ENCODE peak calls at places on chromosome 2, in four cellular contexts. C, Q, Y and K are unnamed samples. For H3K4me1, the result is how much of the 10 kb centered on the place peaks cover.

GRCh38 chr2:29108225-29108624 is 7.0 kb upstream of the CLIP4 start:
- DNase-seq in C (no peak), Q (peak), Y (peak), K (no peak)

GRCh38 chr2:188766086-188766856 is 207.9 kb upstream of the COL3A1 start:
- DNase-seq in C (no peak), Q (no peak), Y (no peak), K (no peak)

GRCh38 chr2:180979935-180980184 is 545 bp upstream of the UBE2E3 start:
- DNase-seq in C (no peak), Q (no peak), Y (no peak), K (no peak)

GRCh38 chr2:196160101-196160500 is 11.3 kb downstream of the STK17B start:
- DNase-seq in C (no peak), Q (peak), Y (peak), K (no peak)

GRCh38 chr2:214716811-214717560 is 92.5 kb downstream of the BARD1 start:
- DNase-seq in C (no peak), Q (no peak), Y (no peak), K (no peak)

GRCh38 chr2:25257032-25257455 is 84.7 kb downstream of the DNMT3A start:
- DNase-seq in C (no peak), Q (no peak), Y (no peak), K (peak)

GRCh38 chr2:112332123-112332696 is 56.8 kb downstream of the ZC3H6 start:
- DNase-seq in C (no peak), Q (no peak), Y (no peak), K (no peak)

GRCh38 chr2:178404380-178404767 is 46.6 kb downstream of the PRKRA start:
- DNase-seq in C (peak), Q (no peak), Y (no peak), K (peak)

GRCh38 chr2:184530239-184530638 is 68.1 kb upstream of the ZNF804A start:
- DNase-seq in C (no peak), Q (no peak), Y (no peak), K (no peak)

GRCh38 chr2:25361261-25362048 is 19.7 kb upstream of the DNMT3A start:
- DNase-seq in C (no peak), Q (no peak), Y (no peak), K (no peak)

GRCh38 chr2:120388222-120389035 is 42.5 kb downstream of the INHBB start:
- DNase-seq in C (no peak), Q (no peak), Y (no peak), K (peak)

GRCh38 chr2:20288941-20289340 is 61.7 kb downstream of the PUM2 start:
- DNase-seq in C (no peak), Q (peak), Y (peak), K (no peak)

GRCh38 chr2:184113691-184114403 is 484.5 kb upstream of the ZNF804A start:
- DNase-seq in C (no peak), Q (no peak), Y (no peak), K (no peak)

GRCh38 chr2:236614566-236614965 is 44.9 kb downstream of the ACKR3 start:
- DNase-seq in C (no peak), Q (no peak), Y (no peak), K (no peak)

GRCh38 chr2:137231616-137232015 is 466.3 kb downstream of the THSD7B start:
- DNase-seq in C (no peak), Q (no peak), Y (no peak), K (no peak)

GRCh38 chr2:29398384-29399237 is 283.4 kb downstream of the CLIP4 start:
- DNase-seq in C (no peak), Q (no peak), Y (no peak), K (no peak)

GRCh38 chr2:208042041-208042440 is 16.7 kb upstream of the PLEKHM3 start:
- DNase-seq in C (no peak), Q (no peak), Y (no peak), K (no peak)

GRCh38 chr2:203960791-203961190 is 24.2 kb downstream of the ICOS start:
- DNase-seq in C (no peak), Q (no peak), Y (no peak), K (no peak)

GRCh38 chr2:10732924-10733583 is 11.6 kb downstream of the ATP6V1C2 start:
- DNase-seq in C (no peak), Q (no peak), Y (no peak), K (no peak)

GRCh38 chr2:108987111-108987510 is 1.9 kb downstream of the EDAR start:
- DNase-seq in C (no peak), Q (no peak), Y (no peak), K (no peak)

GRCh38 chr2:69628325-69629038 is 15.1 kb downstream of the AAK1 start:
- DNase-seq in C (no peak), Q (no peak), Y (no peak), K (no peak)

GRCh38 chr2:162636206-162636728 is 202.3 kb downstream of the KCNH7 start:
- DNase-seq in C (no peak), Q (no peak), Y (no peak), K (no peak)

GRCh38 chr2:25491003-25491696 is 149.4 kb upstream of the DNMT3A start:
- DNase-seq in C (no peak), Q (no peak), Y (peak), K (no peak)

GRCh38 chr2:207765960-207766582 is 3.6 kb downstream of the FZD5 start:
- DNase-seq in C (no peak), Q (no peak), Y (no peak), K (no peak)

GRCh38 chr2:37809931-37810570 is 115.0 kb upstream of the RMDN2 start:
- DNase-seq in C (no peak), Q (no peak), Y (no peak), K (no peak)

GRCh38 chr2:221478106-221478863 is 93.8 kb downstream of the EPHA4 start:
- DNase-seq in C (no peak), Q (no peak), Y (no peak), K (no peak)

GRCh38 chr2:178530625-178531142 is 50.4 kb downstream of the PLEKHA3 start:
- DNase-seq in C (no peak), Q (no peak), Y (no peak), K (no peak)

GRCh38 chr2:165055081-165055879 is 100.0 kb upstream of the SLC38A11 start:
- DNase-seq in C (no peak), Q (no peak), Y (peak), K (no peak)

GRCh38 chr2:167144179-167144898 is 256.1 kb downstream of the XIRP2 start:
- DNase-seq in C (no peak), Q (no peak), Y (no peak), K (no peak)

GRCh38 chr2:74576830-74577229 is 22.3 kb downstream of the DOK1 start:
- DNase-seq in C (peak), Q (no peak), Y (no peak), K (no peak)

GRCh38 chr2:157792345-157793052 is 83.6 kb downstream of the ACVR1 start:
- DNase-seq in C (peak), Q (no peak), Y (no peak), K (no peak)

GRCh38 chr2:38671946-38672345 is 6.0 kb downstream of the GALM start:
- DNase-seq in C (no peak), Q (no peak), Y (no peak), K (no peak)

GRCh38 chr2:187453078-187453641 is 5.1 kb upstream of the CALCRL start:
- DNase-seq in C (no peak), Q (peak), Y (peak), K (no peak)

GRCh38 chr2:71734620-71735019 is 281.3 kb downstream of the DYSF start:
- DNase-seq in C (no peak), Q (no peak), Y (no peak), K (no peak)

GRCh38 chr2:85265304-85265703 is 62.5 kb downstream of the TGOLN2 start:
- DNase-seq in C (no peak), Q (no peak), Y (no peak), K (peak)

GRCh38 chr2:187174582-187174981 is 273.5 kb downstream of the CALCRL start:
- DNase-seq in C (no peak), Q (no peak), Y (no peak), K (no peak)

GRCh38 chr2:84991404-84992151 is 20.6 kb downstream of the KCMF1 start:
- DNase-seq in C (no peak), Q (no peak), Y (peak), K (no peak)

GRCh38 chr2:40282428-40282827 is 169.5 kb downstream of the SLC8A1 start:
- DNase-seq in C (no peak), Q (no peak), Y (no peak), K (no peak)

GRCh38 chr2:40286721-40287120 is 165.2 kb downstream of the SLC8A1 start:
- DNase-seq in C (no peak), Q (no peak), Y (no peak), K (no peak)

GRCh38 chr2:40283111-40283909 is 168.6 kb downstream of the SLC8A1 start:
- DNase-seq in C (no peak), Q (no peak), Y (no peak), K (no peak)

GRCh38 chr2:40285391-40285790 is 166.5 kb downstream of the SLC8A1 start:
- DNase-seq in C (no peak), Q (no peak), Y (no peak), K (no peak)

DNA sequence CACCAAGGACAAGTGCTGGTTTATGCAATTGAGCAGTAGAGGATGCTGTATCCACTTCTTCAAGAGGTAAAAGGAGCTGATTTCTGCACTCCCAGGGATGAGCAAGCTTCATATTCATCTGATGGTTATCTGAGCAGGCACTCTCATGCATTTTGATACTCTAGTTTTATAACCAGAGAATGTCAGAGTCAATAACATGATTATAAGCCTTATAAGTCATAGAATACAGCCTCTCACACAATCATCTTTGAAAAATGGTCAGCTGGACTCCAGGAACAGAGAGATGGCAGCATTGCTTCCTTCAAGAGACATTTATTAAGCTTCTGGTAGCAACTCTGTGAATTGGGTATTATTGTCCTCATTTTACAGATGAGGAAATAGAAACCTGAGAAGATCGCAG is 167.1 kb downstream of the SLC8A1 start:
- DNase-seq in C (no peak), Q (no peak), Y (no peak), K (no peak)
- H3K4me1 ChIP-seq in C (under half), Q (under half), Y (under half), K (under half)

GRCh38 chr2:174035117-174035516 is 69.9 kb upstream of the SP3 start:
- DNase-seq in C (no peak), Q (no peak), Y (no peak), K (no peak)

GRCh38 chr2:174038472-174038871 is 73.3 kb upstream of the SP3 start:
- DNase-seq in C (no peak), Q (no peak), Y (no peak), K (no peak)

GRCh38 chr2:174033163-174033550 is 68.0 kb upstream of the SP3 start:
- DNase-seq in C (no peak), Q (no peak), Y (no peak), K (no peak)

GRCh38 chr2:174036825-174037224 is 71.7 kb upstream of the SP3 start:
- DNase-seq in C (no peak), Q (no peak), Y (no peak), K (no peak)

DNA sequence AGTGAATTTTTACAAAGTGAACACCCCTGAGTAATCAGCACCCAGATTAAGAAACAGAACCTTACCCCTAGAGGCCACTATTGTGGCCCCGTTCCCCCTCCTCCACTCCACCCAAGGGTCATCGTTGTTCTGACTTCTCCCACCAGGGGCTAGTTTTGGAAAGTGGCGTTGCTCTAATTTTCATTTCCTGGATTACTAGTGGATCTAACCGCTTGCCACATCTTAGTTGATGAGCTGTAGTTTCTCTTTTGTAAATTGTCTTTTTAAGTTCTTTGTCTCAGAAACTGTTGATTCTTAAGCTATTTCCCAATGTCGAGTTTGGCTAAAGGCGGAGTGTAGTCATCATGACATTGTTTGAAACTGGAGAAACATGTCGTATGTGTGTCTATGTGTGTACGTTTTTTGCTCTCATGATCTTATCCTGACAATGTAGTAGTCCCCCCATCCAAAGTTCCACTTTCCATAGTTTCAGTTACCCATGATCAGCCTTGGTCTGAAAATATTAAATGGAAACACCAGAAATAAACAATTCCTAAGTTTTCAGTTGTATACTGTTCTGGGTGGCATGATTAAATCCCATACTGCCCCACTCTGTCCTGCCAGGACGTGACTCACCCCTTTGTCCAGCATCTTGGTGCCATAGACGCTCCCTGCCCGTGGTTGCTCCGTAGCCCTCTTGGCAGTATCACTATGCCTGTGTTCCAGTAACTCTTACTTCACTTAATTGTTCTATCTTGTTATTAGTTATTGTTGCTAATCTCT is 71.0 kb upstream of the SP3 start:
- DNase-seq in C (peak), Q (no peak), Y (no peak), K (no peak)
- TF ChIP-seq CTCF in C (peak), Q (peak), Y (no peak), K (no peak)

DNA sequence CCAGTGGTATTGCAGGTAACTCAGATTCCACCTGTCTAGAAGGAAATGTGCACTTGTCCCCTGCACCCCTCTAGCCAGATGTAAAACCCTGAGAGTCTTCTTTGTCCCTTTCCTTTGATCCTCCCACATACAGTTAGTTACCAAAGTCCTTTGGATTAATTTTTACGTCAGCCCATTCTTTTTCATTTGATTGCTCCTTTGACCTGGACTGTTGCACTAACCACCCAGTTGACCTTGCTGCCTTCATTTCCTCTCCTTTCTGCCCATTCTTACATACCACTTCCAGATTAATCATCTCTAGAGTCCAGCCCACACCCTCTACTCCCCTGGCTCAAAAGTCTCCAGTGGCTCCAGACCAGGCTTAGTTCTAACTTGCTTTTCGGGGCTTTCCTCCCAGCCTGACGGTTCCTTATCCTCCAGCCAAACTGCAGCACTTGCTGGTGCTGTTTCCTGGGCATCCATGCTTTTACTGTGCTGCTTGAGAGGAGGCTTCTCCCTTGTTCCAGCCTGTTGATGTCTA is 99.3 kb downstream of the SPTBN1 start:
- DNase-seq in C (no peak), Q (no peak), Y (no peak), K (no peak)
- H3K4me1 ChIP-seq in C (half or more), Q (under half), Y (under half), K (under half)

DNA sequence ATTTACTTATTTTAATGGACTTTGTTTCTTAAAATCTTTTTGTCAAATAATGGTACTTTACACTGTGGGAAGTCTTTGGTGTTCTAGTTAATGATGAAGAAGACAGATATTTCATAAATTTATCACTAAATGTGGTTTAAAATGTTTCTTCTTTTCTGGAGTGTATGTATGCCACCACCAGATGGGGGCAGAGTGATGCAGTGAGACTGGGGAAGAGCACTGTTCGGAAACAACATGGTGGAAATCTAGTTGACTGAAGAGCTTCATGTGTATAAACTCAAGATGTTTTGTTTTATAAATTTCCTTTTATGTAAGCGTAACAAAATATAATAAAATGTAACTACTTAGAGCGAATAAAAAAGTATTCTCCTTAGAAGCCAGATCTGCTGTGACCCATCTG is 195.1 kb downstream of the KCNE4 start:
- DNase-seq in C (no peak), Q (peak), Y (peak), K (no peak)
- TF ChIP-seq CTCF in C (no peak), Q (peak), Y (peak), K (no peak)

DNA sequence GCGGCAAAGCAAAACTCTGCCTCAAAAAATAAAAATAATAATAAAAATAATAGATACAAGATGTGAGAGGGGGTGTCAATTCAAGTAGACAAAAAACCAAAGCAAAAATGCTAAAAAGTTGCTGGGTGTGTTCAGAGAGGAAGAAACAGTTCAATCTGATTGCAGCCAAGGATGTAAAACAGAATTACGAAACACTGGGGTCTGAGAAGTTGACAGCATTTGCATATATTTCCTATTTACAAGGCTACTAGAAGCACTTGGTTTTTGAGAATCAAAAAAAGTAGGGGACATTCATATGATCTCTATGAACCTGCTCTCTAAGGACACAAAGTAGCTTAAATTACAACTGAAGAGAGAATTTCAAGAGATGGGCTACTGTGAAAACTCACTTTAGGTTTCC is 7.6 kb downstream of the TRIP12 start:
- DNase-seq in C (no peak), Q (no peak), Y (no peak), K (no peak)
- H3K4me1 ChIP-seq in C (half or more), Q (under half), Y (under half), K (half or more)

DNA sequence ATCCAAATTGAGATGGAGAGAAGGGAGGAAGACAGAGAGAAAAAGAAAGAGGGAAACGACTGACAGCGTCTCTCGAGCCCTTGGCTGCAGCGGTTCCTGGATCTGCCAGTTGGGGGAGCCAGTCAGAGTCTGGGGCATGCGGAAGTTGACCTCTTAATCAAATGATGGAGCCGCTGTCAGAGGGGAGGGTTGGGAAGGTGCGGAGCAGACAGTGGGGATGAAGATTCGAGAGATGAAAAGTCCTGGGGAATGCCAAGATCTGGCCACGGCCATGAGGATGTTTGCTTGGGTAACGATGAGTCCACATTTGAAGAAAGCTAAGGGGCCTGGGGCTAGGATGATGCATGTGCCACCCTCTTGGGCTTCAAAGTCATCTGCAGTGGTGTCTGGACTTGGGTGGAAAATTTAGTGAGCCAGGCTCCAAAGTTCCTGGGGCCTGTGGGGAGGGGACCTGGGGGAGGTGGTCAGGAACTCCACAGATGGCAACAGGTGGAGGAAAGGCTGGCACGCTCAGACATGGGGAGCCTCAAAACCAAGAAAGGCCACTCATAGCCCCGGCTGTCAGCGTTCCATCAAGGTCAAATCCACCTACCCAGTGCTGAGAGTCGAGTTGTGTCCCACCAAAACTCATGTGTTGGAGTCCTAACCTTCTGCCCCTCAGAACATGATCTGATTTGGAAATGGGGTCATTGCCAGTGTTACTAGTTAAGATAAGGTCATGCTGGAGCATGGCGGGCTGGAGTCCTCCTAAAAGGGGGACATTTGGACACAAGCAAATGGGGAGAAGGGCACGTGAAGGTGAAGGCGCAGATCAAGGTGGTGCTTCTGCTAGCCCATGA is 200.1 kb downstream of the NDUFA10 start:
- DNase-seq in C (no peak), Q (no peak), Y (no peak), K (no peak)
- TF ChIP-seq CTCF in C (no peak), Q (no peak), Y (no peak), K (no peak)

GRCh38 chr2:88128654-88129312 is 921 bp upstream of the FABP1 start:
- DNase-seq in C (no peak), Q (no peak), Y (no peak), K (no peak)

GRCh38 chr2:88127638-88127887 is 299 bp downstream of the FABP1 start:
- DNase-seq in C (no peak), Q (no peak), Y (no peak), K (no peak)

GRCh38 chr2:88127888-88128653 is at the start of gene FABP1:
- DNase-seq in C (no peak), Q (no peak), Y (no peak), K (no peak)

GRCh38 chr2:88131201-88131998 is 3.5 kb upstream of the FABP1 start:
- DNase-seq in C (no peak), Q (no peak), Y (no peak), K (no peak)

GRCh38 chr2:88129313-88129959 is 1.6 kb upstream of the FABP1 start:
- DNase-seq in C (no peak), Q (no peak), Y (no peak), K (no peak)
- H3K4me1 ChIP-seq in C (under half), Q (under half), Y (under half), K (under half)

GRCh38 chr2:156778916-156779315 is 342.7 kb downstream of the GPD2 start:
- DNase-seq in C (no peak), Q (no peak), Y (no peak), K (no peak)

GRCh38 chr2:156784034-156784433 is 347.9 kb downstream of the GPD2 start:
- DNase-seq in C (no peak), Q (no peak), Y (no peak), K (no peak)

GRCh38 chr2:156779416-156780117 is 343.4 kb downstream of the GPD2 start:
- DNase-seq in C (no peak), Q (no peak), Y (no peak), K (no peak)
- TF ChIP-seq CTCF in C (no peak), Q (no peak), Y (no peak), K (no peak)